ENCODE peak calls at places on chromosomes 2 and 18, in nine cellular contexts. L, W, P, Z, U, O, T, Y and S are unnamed samples.

GRCh38 chr18:65436430-65436829 is 314.4 kb upstream of the CDH7 start:
- DNase-seq in T (no peak), U (no peak), L (no peak), W (no peak), Z (no peak), Y (no peak), O (no peak), P (no peak), S (no peak)

GRCh38 chr18:37322497-37323035 is 243.0 kb downstream of the CELF4 start:
- DNase-seq in W (no peak), L (no peak), T (peak), U (peak), Z (peak), P (no peak), O (no peak), Y (no peak), S (no peak)

GRCh38 chr18:47458483-47458882 is 207.0 kb upstream of the SKOR2 start:
- DNase-seq in O (no peak), Y (no peak), W (no peak), Z (no peak), P (no peak), L (no peak), T (no peak), U (no peak), S (no peak)

GRCh38 chr18:78517973-78518372 is 461.6 kb upstream of the SALL3 start:
- DNase-seq in P (no peak), T (no peak), O (no peak), W (no peak), Z (no peak), U (no peak), L (no peak), Y (no peak), S (no peak)

GRCh38 chr2:96527990-96528679 is 8.4 kb upstream of the ARID5A start:
- DNase-seq in L (no peak), P (peak), Z (no peak), O (no peak), W (peak), Y (peak), T (peak), U (no peak), S (no peak)

GRCh38 chr2:88834376-88834775 is 142.9 kb downstream of the RPIA start:
- DNase-seq in O (no peak), P (no peak), Y (no peak), Z (no peak), U (no peak), L (no peak), T (no peak), W (no peak), S (no peak)

GRCh38 chr18:48541026-48541746 is 2.4 kb downstream of the CTIF start:
- DNase-seq in P (peak), Z (peak), L (peak), U (peak), W (peak), O (peak), T (peak), Y (no peak), S (no peak)

GRCh38 chr2:127105656-127106456 is 1.1 kb downstream of the BIN1 start:
- DNase-seq in Y (no peak), W (no peak), T (peak), Z (peak), U (no peak), P (peak), L (no peak), O (peak), S (no peak)

GRCh38 chr18:13312515-13312914 is 94.0 kb downstream of the LDLRAD4 start:
- DNase-seq in T (no peak), O (no peak), L (no peak), Z (no peak), Y (no peak), U (no peak), W (no peak), P (no peak), S (no peak)

GRCh38 chr2:67240507-67240906 is 156.6 kb upstream of the ETAA1 start:
- DNase-seq in T (no peak), U (no peak), W (no peak), L (no peak), P (no peak), Y (no peak), Z (no peak), O (no peak), S (no peak)

GRCh38 chr2:19364014-19364413 is 5.6 kb upstream of the OSR1 start:
- DNase-seq in U (no peak), Z (no peak), W (no peak), O (no peak), Y (no peak), P (no peak), T (no peak), L (no peak), S (no peak)

GRCh38 chr18:79625924-79626561 is 53.6 kb upstream of the CTDP1 start:
- DNase-seq in O (no peak), W (no peak), Z (no peak), U (no peak), L (no peak), T (no peak), Y (no peak), P (peak), S (no peak)

GRCh38 chr18:70672581-70672980 is 383.7 kb downstream of the SOCS6 start:
- DNase-seq in Z (no peak), O (no peak), W (no peak), U (no peak), P (no peak), Y (peak), L (no peak), T (no peak), S (no peak)

GRCh38 chr2:178072383-178073301 is at the start of gene PDE11A:
- DNase-seq in Y (no peak), Z (peak), U (peak), L (no peak), P (peak), W (peak), O (peak), T (peak), S (peak)

GRCh38 chr2:172084734-172085459 is 410 bp upstream of the DLX1 start:
- DNase-seq in U (peak), Y (no peak), T (peak), O (peak), Z (peak), W (no peak), P (peak), L (peak), S (no peak)

GRCh38 chr2:176612736-176613135 is 343.5 kb downstream of the MTX2 start:
- DNase-seq in U (peak), P (no peak), O (peak), L (no peak), T (no peak), Z (no peak), Y (no peak), W (no peak), S (no peak)